ENCODE peak calls at places on chromosomes 11 and 22, in four cellular contexts. One of them, this sample, is unnamed.

GRCh38 chr11:88399171-88399570 is 61.6 kb upstream of the CTSC start:
- DNase-seq in H9: no peak
- DNase-seq in IMR-90: no peak
- DNase-seq in Karpas-422: no peak
- DNase-seq in this sample: no peak

GRCh38 chr11:73542175-73542574 is 55.7 kb downstream of the FAM168A start:
- DNase-seq in H9: no peak
- DNase-seq in Karpas-422: no peak
- DNase-seq in IMR-90: no peak
- DNase-seq in this sample: no peak

GRCh38 chr11:118057424-118058145 is 19.3 kb upstream of the TMPRSS4 start:
- DNase-seq in Karpas-422: no peak
- DNase-seq in H9: no peak
- DNase-seq in IMR-90: no peak
- DNase-seq in this sample: no peak

GRCh38 chr11:2807801-2808241 is 77.8 kb downstream of the CDKN1C start:
- DNase-seq in Karpas-422: no peak
- DNase-seq in IMR-90: no peak
- DNase-seq in H9: peak; percentile 12
- DNase-seq in this sample: no peak

GRCh38 chr11:91972665-91973266 is 251.9 kb upstream of the FAT3 start:
- DNase-seq in Karpas-422: no peak
- DNase-seq in IMR-90: no peak
- DNase-seq in H9: no peak
- DNase-seq in this sample: no peak

GRCh38 chr11:107736546-107736945 is 24.7 kb upstream of the SLN start:
- DNase-seq in IMR-90: no peak
- DNase-seq in Karpas-422: no peak
- DNase-seq in H9: no peak
- DNase-seq in this sample: no peak

GRCh38 chr11:3627291-3627690 is 14.5 kb downstream of the ART5 start:
- DNase-seq in IMR-90: peak; percentile 81
- DNase-seq in Karpas-422: no peak
- DNase-seq in H9: no peak
- DNase-seq in this sample: no peak

GRCh38 chr11:96316869-96317268 is 26.1 kb downstream of the MAML2 start:
- DNase-seq in H9: no peak
- DNase-seq in Karpas-422: no peak
- DNase-seq in IMR-90: no peak
- DNase-seq in this sample: no peak

GRCh38 chr11:134257101-134257500 is 3.7 kb downstream of the ACAD8 start:
- DNase-seq in IMR-90: no peak
- DNase-seq in H9: no peak
- DNase-seq in Karpas-422: no peak
- DNase-seq in this sample: no peak

GRCh38 chr22:25656724-25657123 is 85.3 kb upstream of the MYO18B start:
- DNase-seq in IMR-90: no peak
- DNase-seq in H9: no peak
- DNase-seq in Karpas-422: peak; percentile 43
- DNase-seq in this sample: no peak

GRCh38 chr11:122882809-122883681 is 486 bp downstream of the JHY start:
- DNase-seq in Karpas-422: no peak
- DNase-seq in IMR-90: peak; percentile 55
- DNase-seq in H9: peak; percentile 70
- DNase-seq in this sample: peak; percentile 20

GRCh38 chr11:9150501-9150900 is 59.1 kb upstream of the SCUBE2 start:
- DNase-seq in IMR-90: peak; percentile 95
- DNase-seq in H9: no peak
- DNase-seq in Karpas-422: no peak
- DNase-seq in this sample: no peak

GRCh38 chr11:12842933-12843636 is 166.0 kb upstream of the RASSF10 start:
- DNase-seq in Karpas-422: no peak
- DNase-seq in IMR-90: no peak
- DNase-seq in H9: no peak
- DNase-seq in this sample: no peak

GRCh38 chr11:33735426-33736147 is 636 bp downstream of the CD59 start:
- DNase-seq in IMR-90: no peak
- DNase-seq in H9: no peak
- DNase-seq in Karpas-422: peak; percentile 64
- DNase-seq in this sample: peak; percentile 29

GRCh38 chr11:1935156-1936071 is 11.7 kb upstream of the MRPL23 start:
- DNase-seq in Karpas-422: no peak
- DNase-seq in IMR-90: no peak
- DNase-seq in H9: no peak
- DNase-seq in this sample: no peak

GRCh38 chr22:40541300-40541699 is 95.2 kb downstream of the MRTFA start:
- DNase-seq in H9: no peak
- DNase-seq in IMR-90: no peak
- DNase-seq in Karpas-422: no peak
- DNase-seq in this sample: peak; percentile 58

GRCh38 chr22:28019360-28019759 is 100.3 kb upstream of the PITPNB start:
- DNase-seq in IMR-90: no peak
- DNase-seq in Karpas-422: no peak
- DNase-seq in H9: no peak
- DNase-seq in this sample: peak; percentile 51

GRCh38 chr11:76206327-76207081 is at the start of gene WNT11:
- DNase-seq in H9: peak; percentile 69
- DNase-seq in IMR-90: no peak
- DNase-seq in Karpas-422: peak; percentile 80
- DNase-seq in this sample: no peak

GRCh38 chr22:45516923-45517675 is 14.4 kb downstream of the FBLN1 start:
- DNase-seq in H9: no peak
- DNase-seq in IMR-90: peak; percentile 62
- DNase-seq in Karpas-422: no peak
- DNase-seq in this sample: no peak

GRCh38 chr22:29842740-29843139 is 4.7 kb upstream of the ASCC2 start:
- DNase-seq in IMR-90: peak; percentile 91
- DNase-seq in H9: no peak
- DNase-seq in Karpas-422: no peak
- DNase-seq in this sample: no peak

GRCh38 chr11:45333506-45333971 is 47.4 kb upstream of the SYT13 start:
- DNase-seq in IMR-90: peak; percentile 65
- DNase-seq in H9: peak; percentile 68
- DNase-seq in Karpas-422: peak; percentile 82
- DNase-seq in this sample: no peak

GRCh38 chr22:19576460-19577421 is 52.5 kb upstream of the CLDN5 start:
- DNase-seq in IMR-90: peak; percentile 69
- DNase-seq in H9: peak; percentile 58
- DNase-seq in Karpas-422: no peak
- DNase-seq in this sample: no peak

GRCh38 chr11:68974421-68975194 is 6.2 kb downstream of the MRGPRD start:
- DNase-seq in Karpas-422: peak; percentile 80
- DNase-seq in H9: peak; percentile 69
- DNase-seq in IMR-90: peak; percentile 12
- DNase-seq in this sample: peak; percentile 16

GRCh38 chr11:65423516-65424199 is 1.1 kb downstream of the NEAT1 start:
- DNase-seq in IMR-90: peak; percentile 32
- DNase-seq in Karpas-422: peak; percentile 69
- DNase-seq in H9: no peak
- DNase-seq in this sample: peak; percentile 42

GRCh38 chr11:94304559-94304958 is at the start of gene IZUMO1R:
- DNase-seq in H9: no peak
- DNase-seq in Karpas-422: no peak
- DNase-seq in IMR-90: no peak
- DNase-seq in this sample: no peak

GRCh38 chr11:66448523-66448922 is 9.9 kb upstream of the MRPL11 start:
- DNase-seq in IMR-90: no peak
- DNase-seq in Karpas-422: peak; percentile 41
- DNase-seq in H9: no peak
- DNase-seq in this sample: no peak

GRCh38 chr11:76795285-76795935 is 12.3 kb downstream of the TSKU start:
- DNase-seq in H9: no peak
- DNase-seq in IMR-90: no peak
- DNase-seq in Karpas-422: no peak
- DNase-seq in this sample: no peak

GRCh38 chr11:82049199-82049598 is 684.5 kb downstream of the FAM181B start:
- DNase-seq in IMR-90: no peak
- DNase-seq in Karpas-422: no peak
- DNase-seq in H9: no peak
- DNase-seq in this sample: no peak

GRCh38 chr11:102256251-102256650 is 61.0 kb upstream of the BIRC3 start:
- DNase-seq in IMR-90: peak; percentile 79
- DNase-seq in H9: no peak
- DNase-seq in Karpas-422: no peak
- DNase-seq in this sample: no peak

GRCh38 chr11:86193297-86194095 is 51.1 kb upstream of the EED start:
- DNase-seq in Karpas-422: peak; percentile 99
- DNase-seq in H9: peak; percentile 81
- DNase-seq in IMR-90: peak; percentile 80
- DNase-seq in this sample: peak; percentile 37

GRCh38 chr11:7278314-7278917 is 26.7 kb downstream of the SYT9 start:
- DNase-seq in Karpas-422: peak; percentile 75
- DNase-seq in H9: peak; percentile 37
- DNase-seq in IMR-90: peak; percentile 34
- DNase-seq in this sample: peak; percentile 29

GRCh38 chr11:86068138-86068861 is 584 bp downstream of the PICALM start:
- DNase-seq in Karpas-422: peak; percentile 96
- DNase-seq in H9: peak; percentile 37
- DNase-seq in IMR-90: no peak
- DNase-seq in this sample: peak; percentile 50

GRCh38 chr11:78231962-78232459 is 43.3 kb downstream of the USP35 start:
- DNase-seq in IMR-90: peak; percentile 83
- DNase-seq in Karpas-422: no peak
- DNase-seq in H9: no peak
- DNase-seq in this sample: no peak

GRCh38 chr11:108985611-108986279 is 320.9 kb downstream of the DDX10 start:
- DNase-seq in H9: no peak
- DNase-seq in IMR-90: peak; percentile 82
- DNase-seq in Karpas-422: no peak
- DNase-seq in this sample: no peak

GRCh38 chr22:29093980-29094379 is 21.1 kb downstream of the KREMEN1 start:
- DNase-seq in H9: no peak
- DNase-seq in IMR-90: no peak
- DNase-seq in Karpas-422: no peak
- DNase-seq in this sample: no peak

GRCh38 chr22:30206964-30207363 is 39.6 kb downstream of the LIF start:
- DNase-seq in Karpas-422: no peak
- DNase-seq in H9: peak; percentile 55
- DNase-seq in IMR-90: peak; percentile 99
- DNase-seq in this sample: no peak

GRCh38 chr11:61816736-61817455 is at the start of gene FADS1:
- DNase-seq in IMR-90: peak; percentile 92
- DNase-seq in H9: peak; percentile 96
- DNase-seq in Karpas-422: peak; percentile 94
- DNase-seq in this sample: peak; percentile 97

GRCh38 chr11:120024586-120024985 is 113.3 kb downstream of the TRIM29 start:
- DNase-seq in IMR-90: no peak
- DNase-seq in H9: no peak
- DNase-seq in Karpas-422: no peak
- DNase-seq in this sample: no peak

GRCh38 chr11:119284344-119285157 is 32.4 kb downstream of the MCAM start:
- DNase-seq in Karpas-422: peak; percentile 71
- DNase-seq in IMR-90: peak; percentile 47
- DNase-seq in H9: no peak
- DNase-seq in this sample: no peak

GRCh38 chr22:49852898-49853894 is at the start of gene ZBED4:
- DNase-seq in H9: peak; percentile 96
- DNase-seq in Karpas-422: peak; percentile 99
- DNase-seq in IMR-90: peak; percentile 94
- DNase-seq in this sample: peak; percentile 98
- H3K4me1 ChIP-seq in H9: peaks cover 5% of the 10 kb centered on the region
- H3K4me1 ChIP-seq in Karpas-422: peaks cover 22% of the 10 kb centered on the region
- H3K4me1 ChIP-seq in IMR-90: peaks cover 6% of the 10 kb centered on the region
- H3K4me1 ChIP-seq in this sample: peaks cover 33% of the 10 kb centered on the region

GRCh38 chr11:116515666-116516184 is 257.1 kb downstream of the BUD13 start:
- DNase-seq in Karpas-422: no peak
- DNase-seq in H9: peak; percentile 28
- DNase-seq in IMR-90: no peak
- DNase-seq in this sample: no peak

GRCh38 chr11:116517077-116517476 is 255.7 kb downstream of the BUD13 start:
- DNase-seq in H9: peak; percentile 14
- DNase-seq in Karpas-422: no peak
- DNase-seq in IMR-90: no peak
- DNase-seq in this sample: no peak

GRCh38 chr11:116517584-116517983 is 255.2 kb downstream of the BUD13 start:
- DNase-seq in H9: peak; percentile 12
- DNase-seq in Karpas-422: no peak
- DNase-seq in IMR-90: no peak
- DNase-seq in this sample: no peak

GRCh38 chr11:116518141-116518540 is 254.6 kb downstream of the BUD13 start:
- DNase-seq in IMR-90: no peak
- DNase-seq in Karpas-422: no peak
- DNase-seq in H9: peak; percentile 12
- DNase-seq in this sample: no peak

GRCh38 chr11:116519499-116519898 is 253.3 kb downstream of the BUD13 start:
- DNase-seq in H9: peak; percentile 12
- DNase-seq in IMR-90: no peak
- DNase-seq in Karpas-422: no peak
- DNase-seq in this sample: no peak
- H3K9ac ChIP-seq in H9: no peak overlapping the region
- H3K9ac ChIP-seq in IMR-90: no peak overlapping the region
- H3K9ac ChIP-seq in Karpas-422: no peak overlapping the region
- H3K9ac ChIP-seq in this sample: no peak overlapping the region

GRCh38 chr11:116422976-116423375 is 349.8 kb downstream of the BUD13 start:
- DNase-seq in IMR-90: no peak
- DNase-seq in Karpas-422: no peak
- DNase-seq in H9: peak; percentile 69
- DNase-seq in this sample: no peak

GRCh38 chr11:116422556-116422955 is 350.2 kb downstream of the BUD13 start:
- DNase-seq in H9: no peak
- DNase-seq in Karpas-422: no peak
- DNase-seq in IMR-90: no peak
- DNase-seq in this sample: no peak

GRCh38 chr11:116420030-116420429 is 352.8 kb downstream of the BUD13 start:
- DNase-seq in IMR-90: no peak
- DNase-seq in H9: no peak
- DNase-seq in Karpas-422: no peak
- DNase-seq in this sample: no peak

GRCh38 chr11:116421529-116422185 is 351.1 kb downstream of the BUD13 start:
- DNase-seq in H9: no peak
- DNase-seq in Karpas-422: no peak
- DNase-seq in IMR-90: no peak
- DNase-seq in this sample: peak; percentile 24

GRCh38 chr11:116420770-116421528 is 351.8 kb downstream of the BUD13 start:
- DNase-seq in H9: no peak
- DNase-seq in IMR-90: no peak
- DNase-seq in Karpas-422: no peak
- DNase-seq in this sample: no peak
- H3K4me1 ChIP-seq in H9: peaks cover 11% of the 10 kb centered on the region
- H3K4me1 ChIP-seq in IMR-90: no peaks in the 10 kb centered on the region
- H3K4me1 ChIP-seq in Karpas-422: no peaks in the 10 kb centered on the region
- H3K4me1 ChIP-seq in this sample: peaks cover 3% of the 10 kb centered on the region

GRCh38 chr11:638616-639323 is 1.7 kb downstream of the DRD4 start:
- DNase-seq in IMR-90: no peak
- DNase-seq in H9: peak; percentile 59
- DNase-seq in Karpas-422: no peak
- DNase-seq in this sample: no peak

GRCh38 chr11:641806-642370 is 4.8 kb downstream of the DRD4 start:
- DNase-seq in Karpas-422: no peak
- DNase-seq in H9: no peak
- DNase-seq in IMR-90: no peak
- DNase-seq in this sample: no peak

GRCh38 chr11:637593-638507 is 781 bp downstream of the DRD4 start:
- DNase-seq in Karpas-422: no peak
- DNase-seq in IMR-90: no peak
- DNase-seq in H9: no peak
- DNase-seq in this sample: no peak

GRCh38 chr11:639324-639977 is 2.4 kb downstream of the DRD4 start:
- DNase-seq in IMR-90: no peak
- DNase-seq in H9: no peak
- DNase-seq in Karpas-422: no peak
- DNase-seq in this sample: no peak

GRCh38 chr11:640021-640706 is 3.1 kb downstream of the DRD4 start:
- DNase-seq in H9: peak; percentile 54
- DNase-seq in Karpas-422: no peak
- DNase-seq in IMR-90: no peak
- DNase-seq in this sample: no peak
- H3K9ac ChIP-seq in H9: no peak overlapping the region
- H3K9ac ChIP-seq in Karpas-422: no peak overlapping the region
- H3K9ac ChIP-seq in IMR-90: no peak overlapping the region
- H3K9ac ChIP-seq in this sample: no peak overlapping the region

This sample was measured in DND-41.